ENCODE peak calls at places on chromosomes 6 and 20, in ten cellular contexts. D is CD8-positive, alpha-beta memory T cell; C is Panc1; O is lower lobe of right lung; W is psoas muscle; Y is upper lobe of right lung; Z is tibial artery; U is CD4-positive, CD25-positive, alpha-beta regulatory T cell; I is naive thymus-derived CD4-positive, alpha-beta T cell; M is tibial nerve. V is an unnamed sample.

GRCh38 chr6:41298785-41299498 is 12.5 kb upstream of the TREM1 start:
- DNase-seq in O (no peak), Y (no peak), C (no peak), U (peak; percentile 82), I (peak; percentile 81), M (no peak), D (no peak), Z (no peak), W (no peak), V (no peak)

GRCh38 chr6:43987838-43988439 is 139.3 kb downstream of the MRPL14 start:
- DNase-seq in C (no peak), D (no peak), Z (no peak), U (no peak), M (no peak), Y (peak; percentile 32), O (peak; percentile 24), W (no peak), I (no peak), V (no peak)

GRCh38 chr20:46179811-46180326 is 61.8 kb downstream of the CD40 start:
- DNase-seq in Y (no peak), O (no peak), U (no peak), M (no peak), D (no peak), C (no peak), W (no peak), Z (no peak), I (no peak), V (no peak)

GRCh38 chr6:17865243-17865642 is 122.2 kb downstream of the KIF13A start:
- DNase-seq in C (no peak), D (no peak), W (no peak), I (no peak), Y (no peak), O (no peak), M (no peak), Z (no peak), U (no peak), V (no peak)

GRCh38 chr20:37990571-37991151 is 42.6 kb downstream of the TTI1 start:
- DNase-seq in M (no peak), C (peak; percentile 52), W (peak; percentile 82), Y (peak; percentile 80), U (peak; percentile 33), I (no peak), D (peak; percentile 16), Z (peak; percentile 23), O (peak; percentile 82), V (no peak)

GRCh38 chr6:4460595-4461475 is 315.4 kb upstream of the CDYL start:
- DNase-seq in U (no peak), Z (peak; percentile 48), Y (no peak), D (no peak), W (peak; percentile 91), M (peak; percentile 53), C (no peak), O (no peak), I (no peak), V (peak; percentile 64)

GRCh38 chr6:22248513-22249308 is 48.1 kb downstream of the PRL start:
- DNase-seq in W (no peak), U (no peak), C (no peak), I (no peak), D (no peak), Y (no peak), M (no peak), O (no peak), Z (no peak), V (no peak)

GRCh38 chr20:57810511-57811372 is 100.9 kb upstream of the PMEPA1 start:
- DNase-seq in C (no peak), Z (no peak), O (no peak), D (no peak), M (no peak), W (no peak), U (no peak), I (no peak), Y (peak; percentile 62), V (no peak)

GRCh38 chr6:31582230-31582601 is at the start of gene LTB:
- DNase-seq in C (no peak), U (peak; percentile 95), D (peak; percentile 34), O (no peak), Z (no peak), Y (no peak), M (no peak), W (no peak), I (peak; percentile 79), V (no peak)

GRCh38 chr6:94636780-94637385 is 940.5 kb upstream of the MANEA start:
- DNase-seq in W (no peak), Z (no peak), Y (no peak), I (no peak), C (peak; percentile 17), D (no peak), O (no peak), M (no peak), U (no peak), V (no peak)

GRCh38 chr6:11144393-11144829 is 32.9 kb upstream of the ERVFRD-1 start:
- DNase-seq in I (peak; percentile 57), Z (peak; percentile 73), Y (peak; percentile 84), U (peak; percentile 78), W (peak; percentile 85), C (peak; percentile 54), D (peak; percentile 63), O (peak; percentile 82), M (peak; percentile 89), V (peak; percentile 72)

GRCh38 chr20:20593447-20594170 is 118.8 kb downstream of the RALGAPA2 start:
- DNase-seq in U (peak; percentile 40), Y (no peak), Z (no peak), D (no peak), O (peak; percentile 47), M (peak; percentile 35), W (no peak), C (peak; percentile 17), I (no peak), V (peak; percentile 30)

GRCh38 chr6:104050455-104050854 is 809.3 kb downstream of the HACE1 start:
- DNase-seq in O (no peak), D (no peak), W (no peak), I (no peak), Y (no peak), U (no peak), M (no peak), Z (no peak), C (no peak), V (no peak)

GRCh38 chr20:10800288-10800687 is 126.5 kb upstream of the JAG1 start:
- DNase-seq in I (no peak), O (no peak), M (no peak), Z (no peak), Y (no peak), U (no peak), W (no peak), D (no peak), C (peak; percentile 7), V (no peak)

GRCh38 chr6:56798163-56798562 is 155.5 kb upstream of the DST start:
- DNase-seq in Z (no peak), M (no peak), I (no peak), U (no peak), O (no peak), W (no peak), Y (no peak), C (no peak), D (no peak), V (no peak)

GRCh38 chr6:116528163-116528562 is 16.7 kb downstream of the CALHM5 start:
- DNase-seq in O (no peak), Z (no peak), M (no peak), I (no peak), Y (no peak), W (no peak), C (no peak), U (no peak), D (no peak), V (no peak)

GRCh38 chr6:161951139-161951538 is 677.3 kb upstream of the AGPAT4 start:
- DNase-seq in U (no peak), D (no peak), I (no peak), O (no peak), M (no peak), C (no peak), Y (no peak), W (no peak), Z (no peak), V (no peak)

GRCh38 chr6:27517928-27518787 is 45.3 kb upstream of the ZNF184 start:
- DNase-seq in M (no peak), Y (no peak), O (no peak), W (no peak), D (no peak), C (no peak), U (no peak), Z (no peak), I (no peak), V (no peak)

GRCh38 chr20:62367483-62368302 is 581 bp upstream of the LAMA5 start:
- DNase-seq in Y (no peak), Z (no peak), M (no peak), D (no peak), U (no peak), I (no peak), O (no peak), C (no peak), W (peak; percentile 79), V (no peak)
- H3K4me3 ChIP-seq in Y (peak overlapping the region; percentile 69), Z (peak overlapping the region; percentile 93), M (peak overlapping the region; percentile 71), D (no peak overlapping the region), U (no peak overlapping the region), I (peak overlapping the region; percentile 41), O (peak overlapping the region; percentile 70), C (peak overlapping the region; percentile 53), W (peak overlapping the region; percentile 75), V (peak overlapping the region; percentile 69)

GRCh38 chr20:36549942-36550796 is 8.8 kb downstream of the MYL9 start:
- DNase-seq in Z (no peak), I (no peak), U (no peak), W (no peak), O (no peak), Y (no peak), M (no peak), C (no peak), D (no peak), V (peak; percentile 59)
- H3K4me1 ChIP-seq in Z (peaks cover 31% of the 10 kb centered on the region), I (no peaks in the 10 kb centered on the region), U (no peaks in the 10 kb centered on the region), W (no peaks in the 10 kb centered on the region), O (peaks cover under 1% of the 10 kb centered on the region), Y (no peaks in the 10 kb centered on the region), M (no peaks in the 10 kb centered on the region), C (no peaks in the 10 kb centered on the region), D (no peaks in the 10 kb centered on the region), V (peaks cover 2% of the 10 kb centered on the region)

DNA sequence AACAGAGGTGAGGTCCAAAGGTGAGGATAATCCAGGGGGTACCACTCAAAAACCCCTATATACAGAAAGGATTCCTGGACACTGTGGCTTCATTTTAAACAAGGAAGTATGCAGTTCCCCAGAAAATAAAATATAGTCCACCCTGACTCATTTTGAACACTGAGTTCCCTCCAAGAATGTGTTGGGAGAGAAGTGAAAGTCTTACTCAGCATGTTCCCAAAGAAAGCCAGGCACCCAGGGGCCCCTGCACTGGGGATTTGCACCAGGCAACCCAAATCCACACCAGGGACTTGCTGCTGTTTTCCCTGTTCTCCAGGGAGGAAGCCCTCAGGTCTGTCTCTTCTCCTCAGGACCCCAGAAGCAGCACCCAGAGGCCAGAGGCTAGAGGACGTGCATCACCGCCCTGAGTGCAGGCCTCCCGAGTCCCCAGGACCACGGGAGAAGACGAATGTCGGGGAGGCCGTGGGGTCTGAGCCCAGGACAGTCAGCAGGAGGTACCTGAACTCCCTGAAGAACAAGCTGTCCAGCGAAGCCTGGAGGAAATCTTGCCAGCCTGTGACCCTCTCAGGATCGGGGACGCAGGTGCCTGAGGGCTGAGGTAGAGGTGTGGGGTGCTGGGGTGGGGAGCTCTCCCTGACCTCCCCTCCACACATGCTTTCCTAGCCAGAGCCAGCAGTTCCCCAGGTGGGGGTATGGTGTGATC is 3.2 kb downstream of the FGD2 start:
- DNase-seq in M (no peak), O (no peak), Y (peak; percentile 61), D (no peak), Z (no peak), W (peak; percentile 42), I (no peak), C (no peak), U (no peak), V (no peak)
- H3K27ac ChIP-seq in M (no peak overlapping the region), O (peak overlapping the region; percentile 51), Y (peak overlapping the region; percentile 63), D (no peak overlapping the region), Z (no peak overlapping the region), W (no peak overlapping the region), I (no peak overlapping the region), C (no peak overlapping the region), U (no peak overlapping the region), V (no peak overlapping the region)

GRCh38 chr6:144416244-144416643 is 131.1 kb downstream of the UTRN start:
- DNase-seq in D (no peak), I (no peak), W (no peak), Y (no peak), M (no peak), O (no peak), U (no peak), C (no peak), Z (no peak), V (no peak)
- H3K4me3 ChIP-seq in D (no peak overlapping the region), I (no peak overlapping the region), W (no peak overlapping the region), Y (no peak overlapping the region), M (no peak overlapping the region), O (no peak overlapping the region), U (no peak overlapping the region), C (peak overlapping the region; percentile 9), Z (no peak overlapping the region), V (no peak overlapping the region)

V was measured in ovary.